ENCODE peak calls at places on chromosomes 2 and 18, in seven cellular contexts. J, V, H, M, G, A and T are unnamed samples. For H3K4me1 and H3K27me3, the result is how much of the 10 kb centered on the place peaks cover.

GRCh38 chr18:36655074-36655473 is 173.7 kb downstream of the TPGS2 start:
- DNase-seq in J (peak), V (no peak), H (no peak), M (no peak), G (no peak), A (no peak), T (no peak)

GRCh38 chr2:117785740-117786139 is 28.8 kb upstream of the DDX18 start:
- DNase-seq in J (peak), V (peak), H (no peak), M (peak), G (peak), A (peak), T (peak)

GRCh38 chr2:72127401-72128058 is 20.1 kb downstream of the CYP26B1 start:
- DNase-seq in J (no peak), V (no peak), H (no peak), M (no peak), G (no peak), A (no peak), T (no peak)

GRCh38 chr2:10269711-10270610 is 32.7 kb upstream of the HPCAL1 start:
- DNase-seq in J (no peak), V (no peak), H (peak), M (no peak), G (peak), A (no peak), T (no peak)

GRCh38 chr2:63432373-63432772 is 155.9 kb downstream of the WDPCP start:
- DNase-seq in J (peak), V (no peak), H (no peak), M (no peak), G (no peak), A (no peak), T (no peak)

GRCh38 chr18:63132819-63133200 is 186.8 kb downstream of the BCL2 start:
- DNase-seq in J (no peak), V (no peak), H (no peak), M (no peak), G (no peak), A (no peak), T (no peak)

GRCh38 chr18:48050176-48050575 is 119.7 kb upstream of the SMAD2 start:
- DNase-seq in J (no peak), V (no peak), H (peak), M (no peak), G (peak), A (no peak), T (no peak)

GRCh38 chr18:44789704-44790103 is 109.0 kb downstream of the SETBP1 start:
- DNase-seq in J (peak), V (no peak), H (no peak), M (peak), G (peak), A (no peak), T (peak)

GRCh38 chr2:74583504-74583903 is 29.0 kb downstream of the DOK1 start:
- DNase-seq in J (peak), V (no peak), H (no peak), M (peak), G (no peak), A (peak), T (peak)

GRCh38 chr2:9660154-9660553 is 29.4 kb upstream of the YWHAQ start:
- DNase-seq in J (no peak), V (no peak), H (no peak), M (no peak), G (no peak), A (no peak), T (no peak)

GRCh38 chr2:47779416-47779790 is 3.5 kb upstream of the MSH6 start:
- DNase-seq in J (no peak), V (no peak), H (no peak), M (no peak), G (no peak), A (no peak), T (no peak)

GRCh38 chr2:181357979-181358378 is 99.2 kb upstream of the ITGA4 start:
- DNase-seq in J (no peak), V (no peak), H (no peak), M (no peak), G (no peak), A (no peak), T (no peak)

GRCh38 chr2:151691621-151692020 is 42.7 kb downstream of the NEB start:
- DNase-seq in J (no peak), V (no peak), H (no peak), M (no peak), G (no peak), A (no peak), T (no peak)

GRCh38 chr2:96798733-96799622 is 17.1 kb upstream of the CNNM3 start:
- DNase-seq in J (no peak), V (no peak), H (no peak), M (no peak), G (no peak), A (no peak), T (no peak)

GRCh38 chr2:132415256-132416079 is 1.1 kb upstream of the GPR39 start:
- DNase-seq in J (no peak), V (no peak), H (peak), M (peak), G (no peak), A (no peak), T (no peak)

GRCh38 chr18:50696929-50697328 is 122.9 kb downstream of the MRO start:
- DNase-seq in J (no peak), V (no peak), H (no peak), M (no peak), G (no peak), A (no peak), T (no peak)

GRCh38 chr2:200528228-200528627 is 2.2 kb downstream of the SGO2 start:
- DNase-seq in J (no peak), V (no peak), H (no peak), M (no peak), G (no peak), A (no peak), T (no peak)

GRCh38 chr2:187554704-187555082 is 458 bp upstream of the TFPI start:
- DNase-seq in J (no peak), V (no peak), H (no peak), M (no peak), G (no peak), A (no peak), T (no peak)

GRCh38 chr18:22521026-22521707 is 103.5 kb upstream of the CTAGE1 start:
- DNase-seq in J (no peak), V (no peak), H (no peak), M (no peak), G (no peak), A (no peak), T (no peak)

GRCh38 chr2:188940171-188940570 is 34.0 kb upstream of the COL3A1 start:
- DNase-seq in J (peak), V (no peak), H (no peak), M (no peak), G (no peak), A (no peak), T (no peak)

GRCh38 chr18:58865714-58866113 is 1.0 kb downstream of the ZNF532 start:
- DNase-seq in J (peak), V (no peak), H (no peak), M (peak), G (no peak), A (no peak), T (no peak)

GRCh38 chr2:227608469-227609338 is 5.9 kb downstream of the SCYGR3 start:
- DNase-seq in J (no peak), V (no peak), H (no peak), M (no peak), G (no peak), A (no peak), T (no peak)

GRCh38 chr18:80171190-80171872 is 62.3 kb downstream of the ADNP2 start:
- DNase-seq in J (peak), V (no peak), H (peak), M (peak), G (peak), A (no peak), T (peak)

GRCh38 chr18:59864446-59864764 is 35.4 kb upstream of the PMAIP1 start:
- DNase-seq in J (no peak), V (no peak), H (no peak), M (no peak), G (no peak), A (no peak), T (no peak)

GRCh38 chr2:64876137-64876647 is 113.0 kb upstream of the SLC1A4 start:
- DNase-seq in J (peak), V (no peak), H (no peak), M (peak), G (peak), A (peak), T (peak)

GRCh38 chr2:226057914-226058313 is 658.4 kb downstream of the NYAP2 start:
- DNase-seq in J (no peak), V (no peak), H (no peak), M (no peak), G (no peak), A (no peak), T (no peak)

GRCh38 chr2:149597050-149598013 is 9.8 kb upstream of the MMADHC start:
- DNase-seq in J (peak), V (peak), H (no peak), M (peak), G (peak), A (peak), T (peak)

GRCh38 chr18:9870431-9871023 is 15.2 kb upstream of the TXNDC2 start:
- DNase-seq in J (no peak), V (no peak), H (no peak), M (no peak), G (no peak), A (no peak), T (no peak)

GRCh38 chr2:30165050-30165520 is 18.3 kb downstream of the YPEL5 start:
- DNase-seq in J (peak), V (peak), H (no peak), M (peak), G (peak), A (peak), T (peak)

GRCh38 chr18:46406539-46406932 is 250.5 kb downstream of the LOXHD1 start:
- DNase-seq in J (no peak), V (no peak), H (no peak), M (no peak), G (no peak), A (no peak), T (no peak)

GRCh38 chr2:214896287-214896686 is 86.8 kb upstream of the BARD1 start:
- DNase-seq in J (no peak), V (no peak), H (no peak), M (no peak), G (no peak), A (no peak), T (no peak)

GRCh38 chr2:98014379-98014778 is 18.6 kb upstream of the TMEM131 start:
- DNase-seq in J (no peak), V (no peak), H (no peak), M (no peak), G (no peak), A (no peak), T (no peak)

GRCh38 chr2:66840321-66841014 is 405.5 kb downstream of the MEIS1 start:
- DNase-seq in J (no peak), V (no peak), H (no peak), M (peak), G (no peak), A (no peak), T (no peak)

GRCh38 chr18:24491882-24492281 is 31.4 kb downstream of the HRH4 start:
- DNase-seq in J (no peak), V (no peak), H (no peak), M (no peak), G (no peak), A (no peak), T (no peak)

DNA sequence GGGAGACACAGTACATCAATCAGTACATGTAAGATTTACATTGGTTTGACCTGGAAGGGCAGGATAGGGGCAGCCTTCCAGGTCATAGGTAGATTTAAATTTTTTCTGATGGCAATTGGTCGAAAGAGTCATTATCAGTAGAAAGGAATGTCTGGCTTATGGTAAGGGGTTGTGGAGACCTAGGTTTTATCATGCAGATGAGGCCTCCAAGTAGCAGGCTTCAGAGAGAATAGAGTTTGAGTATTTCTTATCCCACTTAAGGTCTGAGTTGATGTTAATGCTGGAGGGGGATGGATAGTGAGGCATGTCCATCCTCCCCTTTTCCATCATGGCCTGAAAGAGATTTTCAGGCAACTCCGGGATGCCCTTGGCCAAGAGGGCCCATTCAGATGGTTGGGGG is 60.7 kb downstream of the SPTBN1 start:
- DNase-seq in J (no peak), V (no peak), H (no peak), M (no peak), G (no peak), A (no peak), T (no peak)
- H3K4me1 ChIP-seq in J (under half), V (under half), H (half or more), M (under half), G (under half), A (under half), T (under half)

DNA sequence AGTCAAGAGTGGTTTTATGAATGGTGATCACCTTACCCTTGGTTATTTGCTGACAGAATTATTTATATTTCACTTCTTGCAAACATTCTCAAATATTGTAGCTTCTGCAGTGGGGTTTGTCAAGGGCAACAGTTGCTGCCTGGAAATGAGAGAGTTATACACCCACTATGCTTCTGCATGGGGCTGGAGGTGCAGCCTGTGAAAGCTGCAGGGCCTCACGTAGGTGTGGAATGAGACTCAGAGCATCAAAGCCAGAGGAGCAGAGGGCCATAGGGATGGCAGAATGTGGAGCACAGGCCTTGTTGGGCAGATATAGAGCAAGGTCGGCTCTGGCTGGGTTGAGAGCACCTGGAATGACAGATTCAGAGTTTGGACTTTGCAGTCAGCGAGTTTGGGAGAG is 128.2 kb downstream of the ARHGEF4 start:
- DNase-seq in J (no peak), V (no peak), H (no peak), M (no peak), G (no peak), A (no peak), T (no peak)
- H3K27me3 ChIP-seq in J (under half), V (under half), H (under half), M (half or more), G (under half), A (under half), T (under half)

DNA sequence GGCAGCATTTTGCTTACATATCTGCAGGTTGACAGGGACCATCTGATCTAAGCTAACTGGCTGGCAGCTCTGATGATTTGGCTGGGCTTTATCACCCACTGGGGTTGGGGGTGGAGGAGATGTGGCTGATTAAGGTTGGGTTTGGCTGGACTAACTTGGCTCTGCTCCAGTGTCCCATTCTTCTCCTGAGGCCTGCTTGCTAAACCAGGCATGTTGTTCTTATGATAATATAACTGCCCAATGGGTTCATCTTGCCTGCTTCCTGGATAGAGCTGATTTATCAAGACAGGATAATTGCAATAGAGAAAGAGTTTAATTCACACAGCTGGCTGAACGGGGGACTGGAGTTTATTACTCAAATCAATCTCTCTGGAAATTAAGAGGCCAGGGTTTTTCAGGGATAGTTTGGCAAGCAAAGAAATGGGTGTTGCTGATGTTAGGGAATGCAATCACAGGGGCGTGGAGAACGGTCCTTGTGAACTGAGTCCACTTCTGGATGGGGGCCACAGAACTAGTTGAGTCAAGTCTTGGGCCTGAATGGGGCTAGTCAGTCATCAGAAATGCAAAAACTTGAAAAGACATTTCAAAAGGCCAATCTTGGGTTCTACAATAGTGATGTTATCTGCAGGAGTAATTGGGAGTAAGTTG is 150.5 kb downstream of the PTH2R start:
- DNase-seq in J (no peak), V (no peak), H (no peak), M (no peak), G (no peak), A (no peak), T (no peak)
- H3K4me1 ChIP-seq in J (under half), V (under half), H (under half), M (under half), G (under half), A (under half), T (under half)

GRCh38 chr2:45653125-45653524 is 1.6 kb downstream of the PRKCE start:
- DNase-seq in J (no peak), V (no peak), H (no peak), M (peak), G (no peak), A (no peak), T (no peak)
- H3K27me3 ChIP-seq in J (under half), V (under half), H (under half), M (under half), G (under half), A (under half), T (under half)

GRCh38 chr2:236568922-236569592 is 568 bp upstream of the ACKR3 start:
- DNase-seq in J (no peak), V (no peak), H (no peak), M (peak), G (no peak), A (no peak), T (no peak)
- H3K4me1 ChIP-seq in J (under half), V (under half), H (under half), M (half or more), G (under half), A (under half), T (under half)

DNA sequence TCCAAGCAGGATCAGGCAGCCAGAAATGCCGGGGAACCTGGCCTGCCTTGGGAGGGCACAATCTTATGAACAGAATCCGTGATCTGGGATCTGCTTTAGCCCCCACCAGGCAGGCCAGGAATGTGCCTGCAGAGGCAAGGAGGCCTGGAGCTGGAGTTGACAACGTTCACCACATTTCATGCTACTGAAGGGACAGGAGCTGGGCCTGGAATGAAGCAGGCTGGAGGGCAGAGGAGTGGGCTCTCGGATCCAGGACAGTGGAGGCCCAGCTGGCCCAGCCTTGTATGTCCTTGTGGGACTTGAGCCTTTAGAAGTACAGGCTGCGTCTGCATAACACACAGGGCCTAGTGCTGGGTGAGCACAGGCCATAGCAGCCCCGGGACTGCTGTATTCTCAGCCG is 91.8 kb downstream of the KLHL29 start:
- DNase-seq in J (no peak), V (no peak), H (peak), M (no peak), G (no peak), A (no peak), T (no peak)
- H3K27me3 ChIP-seq in J (under half), V (under half), H (under half), M (under half), G (under half), A (under half), T (under half)